ENCODE peak calls at places on chromosomes 1 and 21, in seven cellular contexts. C is cardiac muscle cell, H is Caco-2, Y is thyroid gland, G is heart left ventricle, K is PC-9, F is lower lobe of right lung. L is an unnamed sample. For H3K4me1, the result is how much of the 10 kb centered on the place peaks cover.

GRCh38 chr1:77756052-77756754 is 3.4 kb downstream of the USP33 start:
- DNase-seq in H (no peak), G (no peak), Y (no peak), K (no peak), C (no peak), F (no peak), L (no peak)

GRCh38 chr1:207968521-207968944 is 57.6 kb upstream of the CD34 start:
- DNase-seq in H (no peak), K (no peak), G (no peak), C (no peak), Y (no peak), F (no peak), L (no peak)

GRCh38 chr1:117930484-117930883 is 945 bp downstream of the WDR3 start:
- DNase-seq in Y (no peak), G (no peak), F (no peak), H (no peak), C (no peak), K (no peak), L (no peak)

GRCh38 chr1:54413295-54413694 is 7.1 kb upstream of the SSBP3 start:
- DNase-seq in G (peak), K (no peak), Y (peak), H (no peak), F (no peak), C (peak), L (no peak)

GRCh38 chr1:175040324-175040910 is 17.2 kb upstream of the MRPS14 start:
- DNase-seq in Y (no peak), C (no peak), G (no peak), F (no peak), K (no peak), H (no peak), L (no peak)

GRCh38 chr1:86258106-86258505 is 101.5 kb upstream of the COL24A1 start:
- DNase-seq in Y (no peak), K (no peak), G (no peak), C (peak), H (no peak), F (no peak), L (no peak)

GRCh38 chr1:203512830-203513578 is 19.1 kb downstream of the OPTC start:
- DNase-seq in G (no peak), Y (no peak), K (peak), F (no peak), C (peak), H (peak), L (no peak)

GRCh38 chr1:143735764-143736461 is 235.9 kb downstream of the FAM72C start:
- DNase-seq in C (peak), K (no peak), H (no peak), G (no peak), F (peak), Y (no peak), L (no peak)

GRCh38 chr1:93738075-93738622 is 56.5 kb upstream of the BCAR3 start:
- DNase-seq in G (no peak), C (peak), H (no peak), Y (no peak), F (no peak), K (peak), L (no peak)

GRCh38 chr1:177780096-177780700 is 189.7 kb downstream of the SEC16B start:
- DNase-seq in H (no peak), Y (no peak), C (peak), F (no peak), K (no peak), G (no peak), L (no peak)

GRCh38 chr21:45292399-45293213 is 4.9 kb upstream of the POFUT2 start:
- DNase-seq in Y (peak), H (peak), C (peak), K (peak), F (peak), G (peak), L (peak)

GRCh38 chr1:149997585-149998262 is 12.8 kb downstream of the OTUD7B start:
- DNase-seq in G (no peak), K (no peak), C (no peak), F (no peak), H (no peak), Y (no peak), L (no peak)

GRCh38 chr1:234934611-234935033 is 194.0 kb downstream of the TOMM20 start:
- DNase-seq in K (no peak), F (no peak), Y (no peak), C (peak), H (no peak), G (no peak), L (no peak)

GRCh38 chr1:182971219-182971618 is 18.3 kb upstream of the SHCBP1L start:
- DNase-seq in C (no peak), F (no peak), K (no peak), Y (no peak), G (no peak), H (no peak), L (no peak)

GRCh38 chr1:246434335-246434734 is 72.7 kb downstream of the SMYD3 start:
- DNase-seq in K (no peak), Y (no peak), H (no peak), C (no peak), F (no peak), G (no peak), L (no peak)

GRCh38 chr1:39554277-39554676 is 22.3 kb downstream of the PABPC4 start:
- DNase-seq in H (no peak), F (no peak), Y (no peak), C (no peak), G (no peak), K (no peak), L (no peak)

GRCh38 chr1:165573787-165574186 is 30.0 kb downstream of the LRRC52 start:
- DNase-seq in Y (no peak), C (no peak), G (no peak), F (no peak), H (no peak), K (no peak), L (no peak)

GRCh38 chr1:200224315-200224714 is 185.5 kb downstream of the ZNF281 start:
- DNase-seq in G (no peak), H (no peak), Y (no peak), K (no peak), C (no peak), F (no peak), L (no peak)

GRCh38 chr1:181251001-181251712 is 162.7 kb downstream of the IER5 start:
- DNase-seq in F (no peak), K (peak), C (peak), G (no peak), Y (no peak), H (no peak), L (no peak)

GRCh38 chr1:153711006-153711405 is 16.8 kb upstream of the INTS3 start:
- DNase-seq in Y (no peak), H (no peak), K (no peak), F (no peak), C (no peak), G (no peak), L (no peak)
- H3K4me1 ChIP-seq in Y (under half), H (under half), K (under half), F (under half), C (under half), G (under half), L (under half)

GRCh38 chr1:2874207-2875165 is 73.0 kb upstream of the TTC34 start:
- DNase-seq in G (no peak), H (no peak), K (no peak), Y (no peak), C (no peak), F (no peak), L (no peak)
- H3K4me3 ChIP-seq in G (no peak), H (no peak), K (no peak), Y (no peak), C (no peak), F (peak), L (no peak)

DNA sequence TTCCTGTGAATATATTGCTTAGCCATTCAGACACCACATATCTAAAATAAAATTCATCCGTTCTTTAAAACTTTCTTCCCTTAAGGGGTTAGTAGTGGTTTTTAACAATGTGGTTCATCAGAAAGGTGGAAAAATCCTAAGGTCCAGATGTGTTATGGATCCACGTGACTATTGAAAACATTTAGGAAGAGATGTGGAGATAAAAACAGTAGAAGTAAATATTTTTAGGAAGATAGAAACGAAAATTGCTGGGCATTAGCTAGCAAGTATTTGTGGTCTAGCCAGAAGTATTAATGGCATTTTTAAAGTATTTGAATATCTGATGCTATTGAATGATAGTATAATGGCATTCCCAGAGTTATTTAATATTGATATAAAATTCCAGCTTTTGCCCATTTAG is 180.8 kb downstream of the LTN1 start:
- DNase-seq in F (no peak), H (no peak), K (no peak), G (no peak), C (no peak), Y (no peak), L (no peak)
- H3K4me1 ChIP-seq in F (under half), H (under half), K (under half), G (under half), C (under half), Y (under half), L (under half)

GRCh38 chr1:20481158-20481617 is 4.8 kb downstream of the CAMK2N1 start:
- DNase-seq in H (no peak), F (no peak), Y (no peak), G (no peak), C (no peak), K (peak), L (no peak)
- H3K4me3 ChIP-seq in H (no peak), F (no peak), Y (no peak), G (no peak), C (no peak), K (no peak), L (no peak)

GRCh38 chr1:111723871-111724270 is 15.3 kb downstream of the INKA2 start:
- DNase-seq in H (no peak), F (no peak), Y (no peak), K (no peak), C (no peak), G (no peak), L (no peak)
- H3K4me1 ChIP-seq in H (under half), F (under half), Y (under half), K (under half), C (under half), G (half or more), L (under half)

DNA sequence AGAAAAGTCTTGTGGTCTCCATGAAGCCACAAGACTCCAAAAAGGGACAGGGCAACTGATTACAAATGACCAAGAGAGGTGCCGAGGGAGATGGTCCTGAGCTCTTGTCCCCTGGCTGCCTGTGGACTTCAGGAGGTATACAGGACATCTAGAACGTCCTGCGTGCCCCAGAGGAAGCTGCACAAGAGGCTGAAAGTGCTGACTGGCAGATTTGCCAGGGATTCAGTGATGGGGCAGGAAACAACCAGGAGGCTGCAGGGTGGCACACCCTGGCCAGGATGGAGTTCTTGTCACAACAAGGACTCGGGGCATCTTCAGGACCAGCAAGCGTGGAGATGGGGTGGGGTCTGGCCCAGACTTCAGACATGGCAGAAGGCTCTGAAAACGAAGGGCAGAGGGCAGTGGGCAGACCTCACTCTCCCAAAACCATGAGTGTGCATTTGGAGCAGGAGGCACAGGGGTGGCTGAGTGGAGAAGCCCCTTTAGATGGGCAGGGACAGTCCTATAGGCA is 13.4 kb upstream of the PKP1 start:
- DNase-seq in C (no peak), F (no peak), K (no peak), Y (no peak), H (no peak), G (no peak), L (no peak)
- H3K4me3 ChIP-seq in C (no peak), F (no peak), K (no peak), Y (no peak), H (no peak), G (no peak), L (no peak)

DNA sequence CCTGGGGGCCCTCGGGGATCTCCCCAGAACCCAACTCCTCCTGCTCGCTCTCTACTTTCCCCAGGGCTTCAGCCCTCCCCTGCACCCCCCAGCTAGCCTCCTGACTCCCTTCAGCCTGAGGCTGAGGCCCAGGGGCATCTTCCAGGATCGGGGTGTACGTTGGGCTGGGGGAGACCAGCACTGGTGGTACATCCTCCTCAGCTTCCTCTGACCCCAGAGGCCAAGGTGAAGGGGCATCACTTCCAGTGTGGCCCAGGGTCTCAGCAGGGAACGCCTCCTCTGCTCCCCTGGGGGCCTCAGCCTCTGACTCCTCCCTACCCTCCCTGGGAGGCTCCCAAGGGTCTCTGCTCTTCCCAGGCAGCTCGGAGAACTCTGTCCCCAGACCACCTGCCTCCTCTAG is 6.8 kb downstream of the NES start:
- DNase-seq in K (no peak), C (no peak), H (no peak), F (no peak), Y (no peak), G (no peak), L (no peak)
- H3K4me1 ChIP-seq in K (under half), C (half or more), H (under half), F (half or more), Y (under half), G (half or more), L (under half)

GRCh38 chr1:100340494-100340893 is 11.8 kb upstream of the CDC14A start:
- DNase-seq in C (no peak), H (no peak), G (no peak), F (no peak), Y (no peak), K (no peak), L (no peak)
- H3K4me3 ChIP-seq in C (no peak), H (no peak), G (no peak), F (no peak), Y (no peak), K (no peak), L (no peak)

GRCh38 chr1:33165809-33166208 is 16.0 kb downstream of the TRIM62 start:
- DNase-seq in H (no peak), Y (no peak), C (no peak), G (no peak), F (no peak), K (no peak), L (no peak)

GRCh38 chr1:33162141-33162540 is 19.7 kb downstream of the TRIM62 start:
- DNase-seq in G (no peak), H (no peak), C (no peak), K (no peak), Y (no peak), F (no peak), L (no peak)

GRCh38 chr1:33165209-33165608 is 16.6 kb downstream of the TRIM62 start:
- DNase-seq in F (no peak), K (no peak), C (no peak), Y (no peak), H (no peak), G (no peak), L (no peak)

GRCh38 chr1:33163621-33164071 is 18.2 kb downstream of the TRIM62 start:
- DNase-seq in K (peak), G (no peak), H (no peak), Y (no peak), F (no peak), C (peak), L (no peak)

GRCh38 chr1:33164120-33164519 is 17.7 kb downstream of the TRIM62 start:
- DNase-seq in G (no peak), K (no peak), C (no peak), Y (no peak), F (no peak), H (no peak), L (no peak)
- H3K4me1 ChIP-seq in G (under half), K (under half), C (under half), Y (under half), F (under half), H (under half), L (under half)